ENCODE peak calls at places on chromosomes 1 and 21, in nine cellular contexts. One of them, this sample, is unnamed.

GRCh38 chr1:221887091-221887746 is 145.3 kb upstream of the DUSP10 start:
- DNase-seq in right atrium auricular region: peak; percentile 82
- DNase-seq in fibroblast of lung: peak; percentile 90
- DNase-seq in keratinocyte: peak; percentile 80
- DNase-seq in omental fat pad: peak; percentile 25
- DNase-seq in CD8-positive, alpha-beta T cell: no peak
- DNase-seq in A549: peak; percentile 73
- DNase-seq in fibroblast of mammary gland: peak; percentile 96
- DNase-seq in psoas muscle: peak; percentile 92
- DNase-seq in this sample: no peak

GRCh38 chr21:27813750-27814149 is 846.9 kb upstream of the ADAMTS5 start:
- DNase-seq in right atrium auricular region: no peak
- DNase-seq in fibroblast of lung: no peak
- DNase-seq in keratinocyte: no peak
- DNase-seq in omental fat pad: no peak
- DNase-seq in CD8-positive, alpha-beta T cell: no peak
- DNase-seq in A549: no peak
- DNase-seq in fibroblast of mammary gland: no peak
- DNase-seq in psoas muscle: no peak
- DNase-seq in this sample: no peak

GRCh38 chr1:225461533-225462428 is 33.9 kb upstream of the LBR start:
- DNase-seq in right atrium auricular region: no peak
- DNase-seq in fibroblast of lung: no peak
- DNase-seq in keratinocyte: no peak
- DNase-seq in omental fat pad: no peak
- DNase-seq in CD8-positive, alpha-beta T cell: no peak
- DNase-seq in A549: no peak
- DNase-seq in fibroblast of mammary gland: no peak
- DNase-seq in psoas muscle: peak; percentile 56
- DNase-seq in this sample: no peak

GRCh38 chr1:237590381-237590780 is 300.3 kb downstream of the ZP4 start:
- DNase-seq in right atrium auricular region: no peak
- DNase-seq in fibroblast of lung: no peak
- DNase-seq in keratinocyte: no peak
- DNase-seq in omental fat pad: no peak
- DNase-seq in CD8-positive, alpha-beta T cell: no peak
- DNase-seq in A549: no peak
- DNase-seq in fibroblast of mammary gland: no peak
- DNase-seq in psoas muscle: no peak
- DNase-seq in this sample: no peak

GRCh38 chr1:42186172-42186571 is 21.6 kb upstream of the GUCA2A start:
- DNase-seq in right atrium auricular region: no peak
- DNase-seq in fibroblast of lung: peak; percentile 81
- DNase-seq in keratinocyte: no peak
- DNase-seq in omental fat pad: no peak
- DNase-seq in CD8-positive, alpha-beta T cell: no peak
- DNase-seq in A549: no peak
- DNase-seq in fibroblast of mammary gland: peak; percentile 83
- DNase-seq in psoas muscle: no peak
- DNase-seq in this sample: no peak

GRCh38 chr1:46342084-46342656 is 1.6 kb downstream of the NSUN4 start:
- DNase-seq in right atrium auricular region: no peak
- DNase-seq in fibroblast of lung: peak; percentile 50
- DNase-seq in keratinocyte: no peak
- DNase-seq in omental fat pad: no peak
- DNase-seq in CD8-positive, alpha-beta T cell: peak; percentile 21
- DNase-seq in A549: peak; percentile 22
- DNase-seq in fibroblast of mammary gland: peak; percentile 59
- DNase-seq in psoas muscle: no peak
- DNase-seq in this sample: no peak

GRCh38 chr1:41014871-41015270 is 6.7 kb downstream of the SLFNL1 start:
- DNase-seq in right atrium auricular region: no peak
- DNase-seq in fibroblast of lung: no peak
- DNase-seq in keratinocyte: no peak
- DNase-seq in omental fat pad: no peak
- DNase-seq in CD8-positive, alpha-beta T cell: no peak
- DNase-seq in A549: no peak
- DNase-seq in fibroblast of mammary gland: no peak
- DNase-seq in psoas muscle: no peak
- DNase-seq in this sample: no peak

GRCh38 chr1:193614817-193615216 is 428.4 kb upstream of the B3GALT2 start:
- DNase-seq in right atrium auricular region: no peak
- DNase-seq in fibroblast of lung: peak; percentile 60
- DNase-seq in keratinocyte: no peak
- DNase-seq in omental fat pad: no peak
- DNase-seq in CD8-positive, alpha-beta T cell: no peak
- DNase-seq in A549: peak; percentile 7
- DNase-seq in fibroblast of mammary gland: peak; percentile 8
- DNase-seq in psoas muscle: no peak
- DNase-seq in this sample: no peak

GRCh38 chr1:27713139-27713725 is 12.5 kb upstream of the FAM76A start:
- DNase-seq in right atrium auricular region: no peak
- DNase-seq in fibroblast of lung: no peak
- DNase-seq in keratinocyte: no peak
- DNase-seq in omental fat pad: no peak
- DNase-seq in CD8-positive, alpha-beta T cell: no peak
- DNase-seq in A549: no peak
- DNase-seq in fibroblast of mammary gland: no peak
- DNase-seq in psoas muscle: no peak
- DNase-seq in this sample: no peak

DNA sequence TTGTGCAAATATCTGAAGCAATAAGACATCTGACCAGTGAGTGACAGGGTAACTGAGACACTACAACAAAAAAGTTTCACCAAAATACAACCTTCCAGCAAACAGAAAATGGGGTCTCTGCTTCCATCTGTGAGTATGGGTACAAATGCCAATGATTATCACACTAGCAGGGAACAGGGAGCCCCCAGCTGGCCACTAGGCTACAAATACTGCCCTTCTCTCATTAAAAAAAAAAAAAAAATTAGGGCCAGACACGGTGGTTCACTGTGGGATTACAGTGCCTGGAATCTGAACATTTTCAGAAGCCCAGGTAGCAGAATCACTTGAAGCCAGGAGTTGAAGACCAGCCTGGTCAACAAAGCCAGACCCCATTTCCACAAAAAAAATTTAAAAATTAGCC is 48.4 kb upstream of the EDARADD start:
- DNase-seq in right atrium auricular region: no peak
- DNase-seq in fibroblast of lung: no peak
- DNase-seq in keratinocyte: no peak
- DNase-seq in omental fat pad: no peak
- DNase-seq in CD8-positive, alpha-beta T cell: no peak
- DNase-seq in A549: peak; percentile 16
- DNase-seq in fibroblast of mammary gland: no peak
- DNase-seq in psoas muscle: no peak
- DNase-seq in this sample: no peak
- TF ChIP-seq CTCF in right atrium auricular region: peak; percentile 10
- TF ChIP-seq CTCF in fibroblast of lung: peak; percentile 2
- TF ChIP-seq CTCF in keratinocyte: no peak
- TF ChIP-seq CTCF in omental fat pad: no peak
- TF ChIP-seq CTCF in CD8-positive, alpha-beta T cell: no peak
- TF ChIP-seq CTCF in A549: peak; percentile 22
- TF ChIP-seq CTCF in fibroblast of mammary gland: peak; percentile 0
- TF ChIP-seq CTCF in psoas muscle: no peak
- TF ChIP-seq CTCF in this sample: no peak

GRCh38 chr1:21468597-21468996 is 28.7 kb downstream of the NBPF3 start:
- DNase-seq in right atrium auricular region: no peak
- DNase-seq in fibroblast of lung: no peak
- DNase-seq in keratinocyte: no peak
- DNase-seq in omental fat pad: no peak
- DNase-seq in CD8-positive, alpha-beta T cell: peak; percentile 17
- DNase-seq in A549: no peak
- DNase-seq in fibroblast of mammary gland: peak; percentile 56
- DNase-seq in psoas muscle: no peak
- DNase-seq in this sample: no peak
- TF ChIP-seq CTCF in right atrium auricular region: peak; percentile 30
- TF ChIP-seq CTCF in fibroblast of lung: peak; percentile 57
- TF ChIP-seq CTCF in keratinocyte: peak; percentile 17
- TF ChIP-seq CTCF in omental fat pad: no peak
- TF ChIP-seq CTCF in CD8-positive, alpha-beta T cell: peak; percentile 31
- TF ChIP-seq CTCF in A549: peak; percentile 19
- TF ChIP-seq CTCF in fibroblast of mammary gland: peak; percentile 50
- TF ChIP-seq CTCF in psoas muscle: no peak
- TF ChIP-seq CTCF in this sample: no peak

GRCh38 chr21:34073749-34074282 is 438 bp downstream of the MRPS6 start:
- DNase-seq in right atrium auricular region: no peak
- DNase-seq in fibroblast of lung: no peak
- DNase-seq in keratinocyte: no peak
- DNase-seq in omental fat pad: no peak
- DNase-seq in CD8-positive, alpha-beta T cell: peak; percentile 52
- DNase-seq in A549: no peak
- DNase-seq in fibroblast of mammary gland: no peak
- DNase-seq in psoas muscle: peak; percentile 70
- DNase-seq in this sample: peak; percentile 63

GRCh38 chr21:34075760-34076159 is 2.4 kb downstream of the MRPS6 start:
- DNase-seq in right atrium auricular region: no peak
- DNase-seq in fibroblast of lung: no peak
- DNase-seq in keratinocyte: no peak
- DNase-seq in omental fat pad: no peak
- DNase-seq in CD8-positive, alpha-beta T cell: no peak
- DNase-seq in A549: no peak
- DNase-seq in fibroblast of mammary gland: no peak
- DNase-seq in psoas muscle: no peak
- DNase-seq in this sample: no peak

GRCh38 chr21:34073032-34073748 is at the start of the genes MRPS6 and SLC5A3:
- DNase-seq in right atrium auricular region: no peak
- DNase-seq in fibroblast of lung: peak; percentile 79
- DNase-seq in keratinocyte: no peak
- DNase-seq in omental fat pad: peak; percentile 46
- DNase-seq in CD8-positive, alpha-beta T cell: peak; percentile 74
- DNase-seq in A549: peak; percentile 13
- DNase-seq in fibroblast of mammary gland: peak; percentile 74
- DNase-seq in psoas muscle: peak; percentile 92
- DNase-seq in this sample: peak; percentile 80

GRCh38 chr21:34075099-34075425 is 1.7 kb downstream of the MRPS6 start:
- DNase-seq in right atrium auricular region: no peak
- DNase-seq in fibroblast of lung: no peak
- DNase-seq in keratinocyte: no peak
- DNase-seq in omental fat pad: no peak
- DNase-seq in CD8-positive, alpha-beta T cell: no peak
- DNase-seq in A549: no peak
- DNase-seq in fibroblast of mammary gland: no peak
- DNase-seq in psoas muscle: no peak
- DNase-seq in this sample: no peak

DNA sequence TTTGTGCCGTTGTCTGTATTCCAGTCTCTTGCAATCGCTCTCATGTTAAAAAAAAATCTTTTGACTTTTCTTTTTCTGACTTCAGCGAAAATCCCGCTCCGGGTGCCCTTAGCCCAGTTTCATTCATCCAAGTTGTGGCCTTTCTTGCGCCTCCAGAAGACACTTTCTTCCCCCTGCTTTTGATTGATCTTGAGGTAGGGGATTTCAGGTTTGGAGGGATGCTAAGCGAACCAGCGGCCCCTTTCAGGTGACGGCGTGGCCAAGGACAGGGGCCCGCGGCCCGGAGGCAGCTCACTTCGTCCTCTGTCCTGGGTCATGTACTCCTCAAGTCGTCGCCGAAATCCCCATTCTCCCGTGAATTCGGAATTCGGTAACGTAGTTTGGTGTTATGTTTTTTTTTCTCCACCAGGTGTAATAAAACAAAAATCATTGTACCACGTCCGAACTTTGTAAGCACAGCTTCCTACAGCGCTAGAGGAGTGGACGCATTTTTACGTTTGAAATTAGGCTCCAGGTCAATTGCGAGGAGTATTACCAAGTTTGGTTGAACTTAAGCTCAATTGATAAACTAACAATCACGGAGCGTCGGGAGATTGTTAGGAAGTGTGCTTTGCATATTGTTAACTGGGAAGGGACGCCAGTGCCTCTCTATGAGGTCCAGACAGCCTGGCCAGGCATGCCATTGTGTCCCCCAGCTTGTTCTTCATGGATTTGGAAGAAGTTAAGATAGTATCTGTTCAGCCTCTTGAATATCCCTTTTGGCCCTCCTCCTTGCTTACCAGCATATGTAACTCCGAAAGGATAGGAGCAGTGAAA is 1.1 kb downstream of the MRPS6 start:
- DNase-seq in right atrium auricular region: no peak
- DNase-seq in fibroblast of lung: no peak
- DNase-seq in keratinocyte: no peak
- DNase-seq in omental fat pad: no peak
- DNase-seq in CD8-positive, alpha-beta T cell: no peak
- DNase-seq in A549: no peak
- DNase-seq in fibroblast of mammary gland: no peak
- DNase-seq in psoas muscle: no peak
- DNase-seq in this sample: no peak
- TF ChIP-seq CTCF in right atrium auricular region: no peak
- TF ChIP-seq CTCF in fibroblast of lung: no peak
- TF ChIP-seq CTCF in keratinocyte: peak; percentile 8
- TF ChIP-seq CTCF in omental fat pad: no peak
- TF ChIP-seq CTCF in CD8-positive, alpha-beta T cell: no peak
- TF ChIP-seq CTCF in A549: no peak
- TF ChIP-seq CTCF in fibroblast of mammary gland: no peak
- TF ChIP-seq CTCF in psoas muscle: no peak
- TF ChIP-seq CTCF in this sample: no peak

GRCh38 chr1:208308221-208308620 is 64.0 kb upstream of the PLXNA2 start:
- DNase-seq in right atrium auricular region: no peak
- DNase-seq in fibroblast of lung: no peak
- DNase-seq in keratinocyte: no peak
- DNase-seq in omental fat pad: no peak
- DNase-seq in CD8-positive, alpha-beta T cell: no peak
- DNase-seq in A549: no peak
- DNase-seq in fibroblast of mammary gland: no peak
- DNase-seq in psoas muscle: no peak
- DNase-seq in this sample: no peak

GRCh38 chr1:208300084-208300770 is 56.0 kb upstream of the PLXNA2 start:
- DNase-seq in right atrium auricular region: no peak
- DNase-seq in fibroblast of lung: no peak
- DNase-seq in keratinocyte: no peak
- DNase-seq in omental fat pad: no peak
- DNase-seq in CD8-positive, alpha-beta T cell: no peak
- DNase-seq in A549: no peak
- DNase-seq in fibroblast of mammary gland: no peak
- DNase-seq in psoas muscle: no peak
- DNase-seq in this sample: no peak

GRCh38 chr1:208304193-208304712 is 60.1 kb upstream of the PLXNA2 start:
- DNase-seq in right atrium auricular region: no peak
- DNase-seq in fibroblast of lung: peak; percentile 2
- DNase-seq in keratinocyte: no peak
- DNase-seq in omental fat pad: no peak
- DNase-seq in CD8-positive, alpha-beta T cell: no peak
- DNase-seq in A549: no peak
- DNase-seq in fibroblast of mammary gland: no peak
- DNase-seq in psoas muscle: no peak
- DNase-seq in this sample: no peak

GRCh38 chr1:208302702-208303101 is 58.5 kb upstream of the PLXNA2 start:
- DNase-seq in right atrium auricular region: no peak
- DNase-seq in fibroblast of lung: no peak
- DNase-seq in keratinocyte: no peak
- DNase-seq in omental fat pad: no peak
- DNase-seq in CD8-positive, alpha-beta T cell: no peak
- DNase-seq in A549: no peak
- DNase-seq in fibroblast of mammary gland: no peak
- DNase-seq in psoas muscle: no peak
- DNase-seq in this sample: no peak

DNA sequence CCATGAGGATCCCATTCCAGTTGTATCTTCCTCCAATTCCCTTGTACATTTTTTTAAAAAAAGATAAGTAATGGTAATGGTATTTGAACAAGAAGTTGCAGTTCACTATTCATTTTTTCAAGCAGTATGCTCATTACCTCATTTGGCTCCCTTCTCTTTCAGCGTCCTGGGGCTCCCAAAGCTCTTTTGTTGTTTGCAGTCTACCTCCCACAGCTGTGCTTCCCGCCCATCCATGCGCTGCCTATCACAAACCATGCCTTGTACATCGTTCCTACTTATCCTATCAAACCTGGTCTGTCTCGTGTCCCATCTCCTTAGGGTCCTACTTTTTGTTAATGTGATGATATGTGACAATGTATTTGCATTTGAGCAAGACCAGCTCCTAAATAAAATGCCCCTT is 59.6 kb upstream of the PLXNA2 start:
- DNase-seq in right atrium auricular region: no peak
- DNase-seq in fibroblast of lung: no peak
- DNase-seq in keratinocyte: no peak
- DNase-seq in omental fat pad: no peak
- DNase-seq in CD8-positive, alpha-beta T cell: no peak
- DNase-seq in A549: no peak
- DNase-seq in fibroblast of mammary gland: no peak
- DNase-seq in psoas muscle: no peak
- DNase-seq in this sample: no peak
- TF ChIP-seq CTCF in right atrium auricular region: no peak
- TF ChIP-seq CTCF in fibroblast of lung: no peak
- TF ChIP-seq CTCF in keratinocyte: no peak
- TF ChIP-seq CTCF in omental fat pad: no peak
- TF ChIP-seq CTCF in CD8-positive, alpha-beta T cell: no peak
- TF ChIP-seq CTCF in A549: no peak
- TF ChIP-seq CTCF in fibroblast of mammary gland: no peak
- TF ChIP-seq CTCF in psoas muscle: no peak
- TF ChIP-seq CTCF in this sample: no peak